ENCODE peak calls at places on chromosomes 2 and 18, in six cellular contexts. U, C, A, Z, H and I are unnamed samples.

GRCh38 chr2:37080231-37080630 is 3.9 kb downstream of the HEATR5B start:
- DNase-seq in U (peak), C (peak), A (no peak), Z (no peak), H (no peak), I (no peak)

GRCh38 chr2:127661072-127661618 is 14.2 kb downstream of the LIMS2 start:
- DNase-seq in U (peak), C (peak), A (no peak), Z (no peak), H (no peak), I (no peak)

GRCh38 chr2:110864176-110864575 is 131.8 kb downstream of the ACOXL start:
- DNase-seq in U (no peak), C (no peak), A (no peak), Z (peak), H (no peak), I (no peak)

GRCh38 chr2:111178730-111179405 is 58.2 kb downstream of the BCL2L11 start:
- DNase-seq in U (no peak), C (no peak), A (no peak), Z (peak), H (peak), I (no peak)

GRCh38 chr2:109511168-109511567 is 102.6 kb downstream of the SEPTIN10 start:
- DNase-seq in U (peak), C (no peak), A (no peak), Z (no peak), H (no peak), I (no peak)

GRCh38 chr2:70519453-70519852 is 34.2 kb downstream of the TGFA start:
- DNase-seq in U (no peak), C (no peak), A (no peak), Z (no peak), H (no peak), I (no peak)

GRCh38 chr2:43707255-43707654 is 31.0 kb upstream of the C1GALT1C1L start:
- DNase-seq in U (peak), C (peak), A (peak), Z (no peak), H (no peak), I (no peak)

GRCh38 chr2:28101892-28102291 is 211.4 kb downstream of the BABAM2 start:
- DNase-seq in U (no peak), C (peak), A (no peak), Z (no peak), H (no peak), I (no peak)

GRCh38 chr2:24253303-24253919 is 78.6 kb downstream of the FAM228A start:
- DNase-seq in U (peak), C (peak), A (peak), Z (no peak), H (no peak), I (no peak)

GRCh38 chr2:124024491-124025348 is at the start of gene CNTNAP5:
- DNase-seq in U (peak), C (peak), A (peak), Z (no peak), H (no peak), I (peak)

GRCh38 chr2:60882971-60883753 is 1.8 kb downstream of the REL start:
- DNase-seq in U (no peak), C (peak), A (no peak), Z (no peak), H (no peak), I (peak)

GRCh38 chr2:233244818-233245217 is 6.7 kb upstream of the ATG16L1 start:
- DNase-seq in U (no peak), C (no peak), A (no peak), Z (no peak), H (no peak), I (no peak)

GRCh38 chr2:28586864-28587263 is 91.0 kb downstream of the PLB1 start:
- DNase-seq in U (no peak), C (no peak), A (no peak), Z (no peak), H (no peak), I (no peak)

GRCh38 chr2:216205486-216205885 is 96.3 kb downstream of the XRCC5 start:
- DNase-seq in U (no peak), C (no peak), A (no peak), Z (no peak), H (no peak), I (no peak)

GRCh38 chr2:233363744-233364235 is 9.5 kb downstream of the DGKD start:
- DNase-seq in U (no peak), C (no peak), A (no peak), Z (no peak), H (no peak), I (no peak)

GRCh38 chr2:168528016-168528415 is 71.9 kb downstream of the CERS6 start:
- DNase-seq in U (no peak), C (no peak), A (no peak), Z (no peak), H (no peak), I (no peak)

GRCh38 chr18:39523281-39523680 is 1957.7 kb upstream of the CELF4 start:
- DNase-seq in U (no peak), C (peak), A (no peak), Z (no peak), H (peak), I (no peak)

GRCh38 chr2:187336332-187336731 is 111.7 kb downstream of the CALCRL start:
- DNase-seq in U (no peak), C (no peak), A (no peak), Z (no peak), H (no peak), I (no peak)

GRCh38 chr18:11857177-11857887 is 6.1 kb downstream of the CHMP1B start:
- DNase-seq in U (peak), C (peak), A (peak), Z (peak), H (peak), I (no peak)

GRCh38 chr2:42457011-42457410 is 36.8 kb downstream of the KCNG3 start:
- DNase-seq in U (peak), C (no peak), A (no peak), Z (no peak), H (peak), I (peak)

GRCh38 chr2:16840496-16841172 is 175.0 kb upstream of the CYRIA start:
- DNase-seq in U (no peak), C (no peak), A (no peak), Z (no peak), H (no peak), I (no peak)

GRCh38 chr2:31255911-31256571 is 22.1 kb downstream of the EHD3 start:
- DNase-seq in U (no peak), C (no peak), A (no peak), Z (no peak), H (no peak), I (no peak)

GRCh38 chr2:214038186-214038585 is 372.7 kb upstream of the VWC2L start:
- DNase-seq in U (peak), C (no peak), A (no peak), Z (no peak), H (no peak), I (no peak)
- TF ChIP-seq CTCF in U (no peak), C (no peak), A (no peak), Z (no peak), H (no peak), I (no peak)

GRCh38 chr2:11158916-11159573 is 3.8 kb downstream of the SLC66A3 start:
- DNase-seq in U (peak), C (no peak), A (no peak), Z (no peak), H (no peak), I (no peak)
- TF ChIP-seq CTCF in U (no peak), C (no peak), A (no peak), Z (no peak), H (peak), I (no peak)

GRCh38 chr18:34909637-34910364 is 131.4 kb upstream of the MAPRE2 start:
- DNase-seq in U (no peak), C (peak), A (no peak), Z (no peak), H (no peak), I (no peak)
- TF ChIP-seq CTCF in U (no peak), C (no peak), A (no peak), Z (no peak), H (no peak), I (no peak)

GRCh38 chr2:67854798-67855197 is 208.0 kb downstream of the C1D start:
- DNase-seq in U (no peak), C (no peak), A (peak), Z (no peak), H (no peak), I (no peak)
- TF ChIP-seq CTCF in U (no peak), C (no peak), A (peak), Z (no peak), H (peak), I (no peak)

GRCh38 chr2:241500431-241500975 is 7.9 kb downstream of the STK25 start:
- DNase-seq in U (peak), C (no peak), A (no peak), Z (no peak), H (no peak), I (no peak)
- TF ChIP-seq CTCF in U (no peak), C (no peak), A (no peak), Z (no peak), H (no peak), I (no peak)